ENCODE peak calls at places on chromosomes 4 and X, in four cellular contexts. V is CD8-positive, alpha-beta T cell; L is hepatocyte; A is mammary epithelial cell. B is an unnamed sample.

GRCh38 chr4:7571001-7571400 is 136.3 kb upstream of the PSAPL1 start:
- DNase-seq in L (no peak), A (no peak), V (no peak), B (no peak)

GRCh38 chr4:107035711-107036601 is at the start of gene DKK2:
- DNase-seq in L (peak; percentile 43), V (no peak), A (no peak), B (peak; percentile 49)

GRCh38 chr4:16745009-16745408 is 153.4 kb downstream of the LDB2 start:
- DNase-seq in L (no peak), V (no peak), A (no peak), B (no peak)

GRCh38 chrX:105190252-105190853 is 30.1 kb downstream of the TEX13A start:
- DNase-seq in A (peak; percentile 22), L (peak; percentile 50), V (no peak), B (no peak)

GRCh38 chr4:138255917-138256597 is 13.9 kb upstream of the SLC7A11 start:
- DNase-seq in L (peak; percentile 14), A (no peak), V (no peak), B (no peak)

GRCh38 chrX:130091976-130092522 is 18.2 kb downstream of the ELF4 start:
- DNase-seq in V (peak; percentile 83), A (no peak), L (peak; percentile 32), B (no peak)

GRCh38 chr4:107519057-107519456 is 201.0 kb downstream of the PAPSS1 start:
- DNase-seq in L (peak; percentile 60), A (peak; percentile 8), V (no peak), B (no peak)

GRCh38 chrX:96689951-96690350 is 5.3 kb downstream of the DIAPH2 start:
- DNase-seq in V (no peak), A (no peak), L (no peak), B (no peak)

GRCh38 chr4:22970665-22971064 is 277.9 kb downstream of the GBA3 start:
- DNase-seq in A (no peak), L (no peak), V (no peak), B (no peak)

GRCh38 chr4:183989931-183990330 is 84.8 kb downstream of the STOX2 start:
- DNase-seq in V (no peak), L (no peak), A (no peak), B (no peak)

GRCh38 chr4:54961357-54961975 is 163.9 kb downstream of the KDR start:
- DNase-seq in V (no peak), L (peak; percentile 44), A (peak; percentile 14), B (no peak)

GRCh38 chr4:121072080-121072835 is at the start of gene NDNF:
- DNase-seq in L (peak; percentile 74), V (peak; percentile 18), A (no peak), B (no peak)

GRCh38 chr4:92303621-92304027 is at the start of gene GRID2:
- DNase-seq in A (peak; percentile 1), V (no peak), L (peak; percentile 38), B (no peak)

GRCh38 chrX:120456973-120457372 is 12.1 kb downstream of the LAMP2 start:
- DNase-seq in L (no peak), A (peak; percentile 64), V (no peak), B (no peak)

GRCh38 chr4:35052546-35052945 is 1191.8 kb downstream of the ARAP2 start:
- DNase-seq in L (no peak), V (no peak), A (no peak), B (no peak)

GRCh38 chr4:62377245-62377644 is 1177.1 kb downstream of the ADGRL3 start:
- DNase-seq in L (no peak), A (no peak), V (no peak), B (no peak)

GRCh38 chr4:176735300-176735699 is 57.4 kb downstream of the VEGFC start:
- DNase-seq in V (no peak), L (no peak), A (peak; percentile 22), B (no peak)

GRCh38 chr4:41964401-41964800 is 17.2 kb upstream of the DCAF4L1 start:
- DNase-seq in V (no peak), L (no peak), A (no peak), B (no peak)

GRCh38 chr4:22313974-22314373 is 201.9 kb downstream of the ADGRA3 start:
- DNase-seq in L (no peak), V (no peak), A (no peak), B (no peak)

GRCh38 chrX:70166601-70167590 is 10.4 kb upstream of the DGAT2L6 start:
- DNase-seq in L (no peak), A (peak; percentile 78), V (no peak), B (no peak)

GRCh38 chr4:183467246-183467645 is 22.8 kb downstream of the CDKN2AIP start:
- DNase-seq in L (no peak), A (no peak), V (no peak), B (no peak)

GRCh38 chr4:121140712-121141111 is 23.4 kb downstream of the TNIP3 start:
- DNase-seq in V (no peak), L (no peak), A (no peak), B (no peak)

GRCh38 chr4:8289956-8290700 is 20.6 kb downstream of the HTRA3 start:
- DNase-seq in V (no peak), L (no peak), A (no peak), B (no peak)

GRCh38 chr4:127604949-127605709 is 27.6 kb upstream of the INTU start:
- DNase-seq in V (no peak), L (peak; percentile 49), A (peak; percentile 12), B (no peak)

GRCh38 chr4:179867300-179867878 is 2375.8 kb upstream of the TENM3 start:
- DNase-seq in V (peak; percentile 10), A (peak; percentile 20), L (peak; percentile 81), B (no peak)

GRCh38 chr4:150867148-150867547 is 147.9 kb downstream of the LRBA start:
- DNase-seq in A (peak; percentile 72), V (peak; percentile 18), L (peak; percentile 90), B (no peak)

GRCh38 chr4:153929651-153930050 is 140.8 kb upstream of the SFRP2 start:
- DNase-seq in V (no peak), A (no peak), L (no peak), B (no peak)

GRCh38 chr4:143260750-143261149 is 75.9 kb upstream of the GAB1 start:
- DNase-seq in L (no peak), A (no peak), V (no peak), B (no peak)

GRCh38 chr4:183797445-183798248 is 107.5 kb upstream of the STOX2 start:
- DNase-seq in A (peak; percentile 48), V (no peak), L (peak; percentile 65), B (no peak)

GRCh38 chrX:109624641-109625311 is at the start of gene KCNE5:
- DNase-seq in L (peak; percentile 51), A (no peak), V (no peak), B (no peak)

GRCh38 chr4:137610960-137611359 is 78.7 kb upstream of the PCDH18 start:
- DNase-seq in V (no peak), L (peak; percentile 19), A (no peak), B (no peak)

GRCh38 chr4:188941524-188942109 is 802.4 kb downstream of the TRIML1 start:
- DNase-seq in V (no peak), L (peak; percentile 54), A (peak; percentile 99), B (no peak)

GRCh38 chrX:134753185-134754008 is 95.1 kb upstream of the PLAC1 start:
- DNase-seq in A (peak; percentile 19), V (no peak), L (no peak), B (no peak)

GRCh38 chr4:123249821-123250220 is 146.8 kb upstream of the SPRY1 start:
- DNase-seq in V (no peak), L (no peak), A (no peak), B (no peak)

GRCh38 chr4:123248260-123248659 is 148.3 kb upstream of the SPRY1 start:
- DNase-seq in V (no peak), L (no peak), A (no peak), B (no peak)

GRCh38 chr4:123246085-123246484 is 150.5 kb upstream of the SPRY1 start:
- DNase-seq in V (no peak), L (no peak), A (no peak), B (no peak)

DNA sequence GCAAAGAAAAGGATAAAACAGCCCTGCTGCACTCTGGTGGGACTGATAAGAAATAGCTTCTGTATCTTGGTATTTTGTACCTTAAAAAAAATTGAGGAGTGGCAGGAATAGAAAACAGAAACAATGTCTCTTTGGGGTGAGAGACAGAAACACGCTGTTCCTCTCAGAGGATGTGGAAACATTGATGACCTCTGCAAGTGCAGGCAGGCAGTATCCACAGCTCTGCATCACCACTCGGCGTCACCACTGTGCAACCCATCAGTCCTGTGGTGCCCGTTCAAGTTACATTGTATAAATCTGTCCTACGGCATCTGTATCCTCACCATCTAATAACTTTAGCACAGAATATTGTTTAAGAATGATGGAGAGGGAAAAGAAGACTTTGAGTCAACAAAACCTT is 152.4 kb upstream of the SPRY1 start:
- DNase-seq in V (peak; percentile 12), L (no peak), A (peak; percentile 85), B (no peak)
- H3K27ac ChIP-seq in V (no peak overlapping the region), L (no peak overlapping the region), A (no peak overlapping the region), B (no peak overlapping the region)

GRCh38 chr4:102400898-102401297 is 55.6 kb upstream of the SLC39A8 start:
- DNase-seq in L (no peak), A (no peak), V (no peak), B (no peak)
- H3K27ac ChIP-seq in L (no peak overlapping the region), A (no peak overlapping the region), V (no peak overlapping the region), B (no peak overlapping the region)

GRCh38 chr4:103010827-103011226 is 8.7 kb downstream of the SLC9B1 start:
- DNase-seq in A (no peak), V (no peak), L (peak; percentile 8), B (no peak)
- H3K27ac ChIP-seq in A (no peak overlapping the region), V (no peak overlapping the region), L (no peak overlapping the region), B (peak overlapping the region; percentile 88)

GRCh38 chrX:153738056-153738605 is 13.5 kb downstream of the ABCD1 start:
- DNase-seq in L (no peak), V (no peak), A (no peak), B (no peak)

GRCh38 chrX:153735274-153735673 is 10.6 kb downstream of the ABCD1 start:
- DNase-seq in A (no peak), V (no peak), L (no peak), B (no peak)

GRCh38 chrX:153736871-153737441 is 12.3 kb downstream of the ABCD1 start:
- DNase-seq in A (no peak), V (no peak), L (no peak), B (no peak)

GRCh38 chrX:153734871-153735270 is 10.2 kb downstream of the ABCD1 start:
- DNase-seq in A (no peak), L (no peak), V (no peak), B (no peak)

DNA sequence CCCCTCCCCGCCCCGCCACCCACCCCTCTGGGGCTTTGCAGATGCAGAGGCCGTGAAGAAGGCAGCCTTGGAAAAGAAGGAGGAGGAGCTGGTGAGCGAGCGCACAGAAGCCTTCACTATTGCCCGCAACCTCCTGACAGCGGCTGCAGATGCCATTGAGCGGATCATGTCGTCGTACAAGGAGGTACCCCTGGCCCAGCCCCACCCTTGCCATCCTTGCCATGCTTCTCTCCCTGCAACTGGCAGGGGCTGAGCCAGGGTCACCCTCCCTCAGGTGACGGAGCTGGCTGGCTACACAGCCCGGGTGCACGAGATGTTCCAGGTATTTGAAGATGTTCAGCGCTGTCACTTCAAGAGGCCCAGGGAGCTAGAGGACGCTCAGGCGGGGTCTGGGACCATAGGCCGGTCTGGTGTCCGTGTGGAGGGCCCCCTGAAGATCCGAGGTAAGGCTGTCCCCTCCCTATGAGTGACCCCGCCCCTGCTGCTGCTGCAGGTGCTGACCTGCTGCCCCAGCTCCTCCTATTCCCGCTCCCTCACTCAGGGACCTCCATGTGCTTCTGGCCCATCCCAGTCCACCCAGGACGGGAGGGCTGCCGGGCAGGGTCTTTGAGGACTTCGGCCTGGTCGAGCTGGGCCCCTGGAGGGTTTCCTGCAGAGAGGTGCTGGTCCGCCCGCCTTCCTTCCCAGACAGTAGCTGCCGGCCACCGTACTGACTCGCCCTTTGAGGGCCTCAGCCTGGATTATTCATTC is 11.6 kb downstream of the ABCD1 start:
- DNase-seq in V (no peak), L (no peak), A (no peak), B (no peak)
- H3K27ac ChIP-seq in V (no peak overlapping the region), L (no peak overlapping the region), A (no peak overlapping the region), B (no peak overlapping the region)

GRCh38 chr4:170110290-170110672 is 20.5 kb upstream of the AADAT start:
- DNase-seq in V (no peak), A (no peak), L (no peak), B (no peak)
- H3K27ac ChIP-seq in V (no peak overlapping the region), A (no peak overlapping the region), L (no peak overlapping the region), B (no peak overlapping the region)